ENCODE peak calls at places on chromosomes 16 and 17, in ten cellular contexts. One of them, this sample, is unnamed. For H3K9me3, the result is how much of the 10 kb centered on the place peaks cover.

GRCh38 chr16:64449511-64449910 is 672.4 kb downstream of the CDH11 start:
- DNase-seq in fibroblast of lung: no peak
- DNase-seq in Caco-2: no peak
- DNase-seq in neuronal stem cell: no peak
- DNase-seq in A549: no peak
- DNase-seq in Peyer's patch: no peak
- DNase-seq in body of pancreas: no peak
- DNase-seq in BE2C: no peak
- DNase-seq in tibial nerve: no peak
- DNase-seq in heart left ventricle: no peak
- DNase-seq in this sample: no peak

GRCh38 chr17:10757658-10758057 is 27.8 kb upstream of the TMEM220 start:
- DNase-seq in fibroblast of lung: no peak
- DNase-seq in Caco-2: no peak
- DNase-seq in neuronal stem cell: no peak
- DNase-seq in A549: no peak
- DNase-seq in Peyer's patch: peak
- DNase-seq in body of pancreas: no peak
- DNase-seq in BE2C: no peak
- DNase-seq in tibial nerve: no peak
- DNase-seq in heart left ventricle: no peak
- DNase-seq in this sample: no peak

GRCh38 chr17:67440311-67441051 is 63.4 kb downstream of the PITPNC1 start:
- DNase-seq in fibroblast of lung: no peak
- DNase-seq in Caco-2: no peak
- DNase-seq in neuronal stem cell: no peak
- DNase-seq in A549: no peak
- DNase-seq in Peyer's patch: no peak
- DNase-seq in body of pancreas: no peak
- DNase-seq in BE2C: no peak
- DNase-seq in tibial nerve: no peak
- DNase-seq in heart left ventricle: no peak
- DNase-seq in this sample: no peak

GRCh38 chr17:48202945-48203344 is 95.4 kb downstream of the SNX11 start:
- DNase-seq in fibroblast of lung: no peak
- DNase-seq in Caco-2: no peak
- DNase-seq in neuronal stem cell: no peak
- DNase-seq in A549: no peak
- DNase-seq in Peyer's patch: no peak
- DNase-seq in body of pancreas: no peak
- DNase-seq in BE2C: no peak
- DNase-seq in tibial nerve: no peak
- DNase-seq in heart left ventricle: no peak
- DNase-seq in this sample: no peak

GRCh38 chr16:59192551-59193199 is 458.6 kb upstream of the GOT2 start:
- DNase-seq in fibroblast of lung: peak
- DNase-seq in Caco-2: no peak
- DNase-seq in neuronal stem cell: peak
- DNase-seq in A549: peak
- DNase-seq in Peyer's patch: no peak
- DNase-seq in body of pancreas: no peak
- DNase-seq in BE2C: peak
- DNase-seq in tibial nerve: peak
- DNase-seq in heart left ventricle: no peak
- DNase-seq in this sample: no peak

GRCh38 chr17:45425125-45425983 is 7.3 kb downstream of the ARHGAP27 start:
- DNase-seq in fibroblast of lung: peak
- DNase-seq in Caco-2: peak
- DNase-seq in neuronal stem cell: no peak
- DNase-seq in A549: peak
- DNase-seq in Peyer's patch: peak
- DNase-seq in body of pancreas: peak
- DNase-seq in BE2C: peak
- DNase-seq in tibial nerve: no peak
- DNase-seq in heart left ventricle: peak
- DNase-seq in this sample: no peak

GRCh38 chr16:89347807-89348206 is 130.3 kb downstream of the ZNF778 start:
- DNase-seq in fibroblast of lung: no peak
- DNase-seq in Caco-2: no peak
- DNase-seq in neuronal stem cell: no peak
- DNase-seq in A549: no peak
- DNase-seq in Peyer's patch: no peak
- DNase-seq in body of pancreas: no peak
- DNase-seq in BE2C: no peak
- DNase-seq in tibial nerve: no peak
- DNase-seq in heart left ventricle: no peak
- DNase-seq in this sample: no peak

GRCh38 chr17:27496501-27496943 is 40.3 kb downstream of the KSR1 start:
- DNase-seq in fibroblast of lung: no peak
- DNase-seq in Caco-2: peak
- DNase-seq in neuronal stem cell: no peak
- DNase-seq in A549: peak
- DNase-seq in Peyer's patch: no peak
- DNase-seq in body of pancreas: peak
- DNase-seq in BE2C: no peak
- DNase-seq in tibial nerve: no peak
- DNase-seq in heart left ventricle: no peak
- DNase-seq in this sample: no peak

GRCh38 chr17:62637809-62638208 is 10.3 kb downstream of the MRC2 start:
- DNase-seq in fibroblast of lung: no peak
- DNase-seq in Caco-2: no peak
- DNase-seq in neuronal stem cell: no peak
- DNase-seq in A549: no peak
- DNase-seq in Peyer's patch: no peak
- DNase-seq in body of pancreas: no peak
- DNase-seq in BE2C: no peak
- DNase-seq in tibial nerve: no peak
- DNase-seq in heart left ventricle: no peak
- DNase-seq in this sample: no peak

GRCh38 chr16:66844009-66844341 is 239 bp upstream of the CA7 start:
- DNase-seq in fibroblast of lung: no peak
- DNase-seq in Caco-2: no peak
- DNase-seq in neuronal stem cell: no peak
- DNase-seq in A549: no peak
- DNase-seq in Peyer's patch: no peak
- DNase-seq in body of pancreas: no peak
- DNase-seq in BE2C: no peak
- DNase-seq in tibial nerve: no peak
- DNase-seq in heart left ventricle: no peak
- DNase-seq in this sample: no peak

GRCh38 chr16:8867483-8868271 is 1.1 kb downstream of the CARHSP1 start:
- DNase-seq in fibroblast of lung: no peak
- DNase-seq in Caco-2: no peak
- DNase-seq in neuronal stem cell: peak
- DNase-seq in A549: no peak
- DNase-seq in Peyer's patch: peak
- DNase-seq in body of pancreas: peak
- DNase-seq in BE2C: peak
- DNase-seq in tibial nerve: peak
- DNase-seq in heart left ventricle: peak
- DNase-seq in this sample: no peak

GRCh38 chr16:54125751-54126655 is 160.6 kb downstream of the IRX3 start:
- DNase-seq in fibroblast of lung: no peak
- DNase-seq in Caco-2: no peak
- DNase-seq in neuronal stem cell: no peak
- DNase-seq in A549: no peak
- DNase-seq in Peyer's patch: no peak
- DNase-seq in body of pancreas: no peak
- DNase-seq in BE2C: no peak
- DNase-seq in tibial nerve: no peak
- DNase-seq in heart left ventricle: no peak
- DNase-seq in this sample: no peak

GRCh38 chr17:81928497-81929252 is 1.1 kb upstream of the MAFG start:
- DNase-seq in fibroblast of lung: no peak
- DNase-seq in Caco-2: no peak
- DNase-seq in neuronal stem cell: no peak
- DNase-seq in A549: no peak
- DNase-seq in Peyer's patch: no peak
- DNase-seq in body of pancreas: no peak
- DNase-seq in BE2C: no peak
- DNase-seq in tibial nerve: no peak
- DNase-seq in heart left ventricle: no peak
- DNase-seq in this sample: no peak

GRCh38 chr17:54948380-54948779 is 20.1 kb downstream of the COX11 start:
- DNase-seq in fibroblast of lung: peak
- DNase-seq in Caco-2: no peak
- DNase-seq in neuronal stem cell: no peak
- DNase-seq in A549: peak
- DNase-seq in Peyer's patch: no peak
- DNase-seq in body of pancreas: no peak
- DNase-seq in BE2C: no peak
- DNase-seq in tibial nerve: no peak
- DNase-seq in heart left ventricle: no peak
- DNase-seq in this sample: no peak

GRCh38 chr16:75376475-75376907 is 56.8 kb downstream of the CFDP1 start:
- DNase-seq in fibroblast of lung: no peak
- DNase-seq in Caco-2: peak
- DNase-seq in neuronal stem cell: no peak
- DNase-seq in A549: no peak
- DNase-seq in Peyer's patch: no peak
- DNase-seq in body of pancreas: no peak
- DNase-seq in BE2C: no peak
- DNase-seq in tibial nerve: no peak
- DNase-seq in heart left ventricle: no peak
- DNase-seq in this sample: no peak

GRCh38 chr16:24508614-24509013 is 30.8 kb upstream of the RBBP6 start:
- DNase-seq in fibroblast of lung: peak
- DNase-seq in Caco-2: no peak
- DNase-seq in neuronal stem cell: no peak
- DNase-seq in A549: no peak
- DNase-seq in Peyer's patch: no peak
- DNase-seq in body of pancreas: no peak
- DNase-seq in BE2C: no peak
- DNase-seq in tibial nerve: no peak
- DNase-seq in heart left ventricle: no peak
- DNase-seq in this sample: no peak

GRCh38 chr17:38719284-38719942 is 10.7 kb upstream of the CISD3 start:
- DNase-seq in fibroblast of lung: no peak
- DNase-seq in Caco-2: no peak
- DNase-seq in neuronal stem cell: no peak
- DNase-seq in A549: no peak
- DNase-seq in Peyer's patch: no peak
- DNase-seq in body of pancreas: no peak
- DNase-seq in BE2C: no peak
- DNase-seq in tibial nerve: no peak
- DNase-seq in heart left ventricle: no peak
- DNase-seq in this sample: no peak

DNA sequence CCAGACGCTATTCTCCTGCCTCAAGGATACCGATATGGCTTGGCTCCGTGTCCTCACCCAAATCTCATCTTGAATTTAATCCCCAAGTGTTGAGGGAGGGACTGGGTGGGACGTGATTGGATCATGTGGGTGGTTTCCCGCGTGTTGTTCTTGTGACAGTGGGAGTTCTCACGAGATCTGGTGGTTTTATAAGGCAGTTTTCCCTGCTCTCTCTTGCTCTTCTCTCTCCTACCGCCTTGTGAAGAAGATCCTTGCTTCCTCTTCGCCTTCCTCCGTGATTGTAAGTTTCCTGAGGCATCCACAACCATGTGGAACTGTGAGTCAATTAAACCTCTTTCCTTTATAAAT is 43.9 kb upstream of the ZCCHC14 start:
- DNase-seq in fibroblast of lung: no peak
- DNase-seq in Caco-2: no peak
- DNase-seq in neuronal stem cell: no peak
- DNase-seq in A549: no peak
- DNase-seq in Peyer's patch: no peak
- DNase-seq in body of pancreas: no peak
- DNase-seq in BE2C: no peak
- DNase-seq in tibial nerve: no peak
- DNase-seq in heart left ventricle: no peak
- DNase-seq in this sample: no peak
- H3K9me3 ChIP-seq in fibroblast of lung: under half
- H3K9me3 ChIP-seq in Caco-2: under half
- H3K9me3 ChIP-seq in neuronal stem cell: under half
- H3K9me3 ChIP-seq in A549: half or more
- H3K9me3 ChIP-seq in Peyer's patch: under half
- H3K9me3 ChIP-seq in body of pancreas: under half
- H3K9me3 ChIP-seq in BE2C: under half
- H3K9me3 ChIP-seq in tibial nerve: under half
- H3K9me3 ChIP-seq in heart left ventricle: under half
- H3K9me3 ChIP-seq in this sample: under half

GRCh38 chr16:5374184-5374583 is 276.6 kb upstream of the EEF2KMT start:
- DNase-seq in fibroblast of lung: no peak
- DNase-seq in Caco-2: no peak
- DNase-seq in neuronal stem cell: no peak
- DNase-seq in A549: no peak
- DNase-seq in Peyer's patch: no peak
- DNase-seq in body of pancreas: no peak
- DNase-seq in BE2C: no peak
- DNase-seq in tibial nerve: no peak
- DNase-seq in heart left ventricle: no peak
- DNase-seq in this sample: no peak
- H3K9me3 ChIP-seq in fibroblast of lung: under half
- H3K9me3 ChIP-seq in Caco-2: under half
- H3K9me3 ChIP-seq in neuronal stem cell: under half
- H3K9me3 ChIP-seq in A549: under half
- H3K9me3 ChIP-seq in Peyer's patch: under half
- H3K9me3 ChIP-seq in body of pancreas: under half
- H3K9me3 ChIP-seq in BE2C: under half
- H3K9me3 ChIP-seq in tibial nerve: under half
- H3K9me3 ChIP-seq in heart left ventricle: under half
- H3K9me3 ChIP-seq in this sample: under half

GRCh38 chr16:31767267-31767666 is 106.3 kb upstream of the ZNF267 start:
- DNase-seq in fibroblast of lung: no peak
- DNase-seq in Caco-2: no peak
- DNase-seq in neuronal stem cell: no peak
- DNase-seq in A549: no peak
- DNase-seq in Peyer's patch: no peak
- DNase-seq in body of pancreas: no peak
- DNase-seq in BE2C: no peak
- DNase-seq in tibial nerve: no peak
- DNase-seq in heart left ventricle: no peak
- DNase-seq in this sample: no peak

DNA sequence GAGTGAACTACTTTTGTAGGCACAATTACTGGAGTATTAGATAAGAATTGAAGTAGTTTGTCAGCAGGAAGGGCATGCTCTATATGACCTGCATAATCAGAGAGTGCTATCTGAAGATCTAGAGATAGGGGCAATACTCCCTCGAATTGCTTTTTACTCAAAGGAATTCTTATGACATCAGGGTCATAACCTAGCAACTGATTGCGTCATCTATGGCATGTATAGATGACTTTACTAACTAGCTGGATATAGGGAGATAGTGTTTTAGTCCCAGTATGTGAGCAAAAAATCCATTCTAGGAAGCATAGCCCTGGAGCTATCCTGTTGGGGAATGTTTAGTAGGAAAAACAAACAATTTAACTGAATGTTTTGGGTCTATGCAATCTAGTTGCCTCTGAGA is 109.5 kb upstream of the ZNF267 start:
- DNase-seq in fibroblast of lung: no peak
- DNase-seq in Caco-2: no peak
- DNase-seq in neuronal stem cell: no peak
- DNase-seq in A549: no peak
- DNase-seq in Peyer's patch: no peak
- DNase-seq in body of pancreas: no peak
- DNase-seq in BE2C: no peak
- DNase-seq in tibial nerve: no peak
- DNase-seq in heart left ventricle: no peak
- DNase-seq in this sample: no peak
- H3K9me3 ChIP-seq in fibroblast of lung: under half
- H3K9me3 ChIP-seq in Caco-2: under half
- H3K9me3 ChIP-seq in neuronal stem cell: under half
- H3K9me3 ChIP-seq in A549: half or more
- H3K9me3 ChIP-seq in Peyer's patch: under half
- H3K9me3 ChIP-seq in body of pancreas: half or more
- H3K9me3 ChIP-seq in BE2C: under half
- H3K9me3 ChIP-seq in tibial nerve: half or more
- H3K9me3 ChIP-seq in heart left ventricle: under half
- H3K9me3 ChIP-seq in this sample: under half

GRCh38 chr16:34743115-34743514 is 1283.7 kb downstream of the TP53TG3F start:
- DNase-seq in fibroblast of lung: no peak
- DNase-seq in Caco-2: no peak
- DNase-seq in neuronal stem cell: no peak
- DNase-seq in A549: no peak
- DNase-seq in Peyer's patch: no peak
- DNase-seq in body of pancreas: no peak
- DNase-seq in BE2C: no peak
- DNase-seq in tibial nerve: no peak
- DNase-seq in heart left ventricle: no peak
- DNase-seq in this sample: no peak
- H3K9me3 ChIP-seq in fibroblast of lung: under half
- H3K9me3 ChIP-seq in Caco-2: under half
- H3K9me3 ChIP-seq in neuronal stem cell: under half
- H3K9me3 ChIP-seq in A549: under half
- H3K9me3 ChIP-seq in Peyer's patch: under half
- H3K9me3 ChIP-seq in body of pancreas: under half
- H3K9me3 ChIP-seq in BE2C: under half
- H3K9me3 ChIP-seq in tibial nerve: under half
- H3K9me3 ChIP-seq in heart left ventricle: under half
- H3K9me3 ChIP-seq in this sample: under half